ENCODE peak calls at places on chromosome 2, in seven cellular contexts. U is upper lobe of left lung, K is PC-3, A is neural crest cell, G is colonic mucosa, N is sigmoid colon, W is ovary. S is an unnamed sample.

GRCh38 chr2:138948070-138948539 is 167.9 kb upstream of the NXPH2 start:
- DNase-seq in G (no peak), N (no peak), W (no peak), U (no peak), A (no peak), K (peak), S (no peak)

GRCh38 chr2:241857041-241857541 is 1.6 kb downstream of the PDCD1 start:
- DNase-seq in U (no peak), G (no peak), A (no peak), K (no peak), N (peak), W (peak), S (no peak)

GRCh38 chr2:165120740-165121467 is 82.9 kb downstream of the SCN3A start:
- DNase-seq in N (no peak), K (no peak), G (no peak), W (no peak), A (no peak), U (no peak), S (no peak)

GRCh38 chr2:199364153-199364552 is 93.6 kb downstream of the SATB2 start:
- DNase-seq in G (no peak), U (no peak), K (no peak), W (no peak), A (no peak), N (no peak), S (no peak)

GRCh38 chr2:7508220-7508943 is 591.2 kb downstream of the RNF144A start:
- DNase-seq in N (no peak), W (no peak), K (peak), G (no peak), A (no peak), U (no peak), S (no peak)

GRCh38 chr2:156346731-156347130 is 14.2 kb upstream of the NR4A2 start:
- DNase-seq in U (no peak), W (no peak), G (no peak), A (no peak), N (no peak), K (peak), S (no peak)

GRCh38 chr2:119719261-119719627 is 40.2 kb downstream of the TMEM177 start:
- DNase-seq in A (no peak), N (no peak), G (no peak), U (no peak), W (no peak), K (no peak), S (no peak)

GRCh38 chr2:216819766-216820165 is 40.1 kb downstream of the TNP1 start:
- DNase-seq in G (no peak), A (no peak), K (no peak), W (no peak), N (no peak), U (no peak), S (no peak)

GRCh38 chr2:25103287-25103871 is 61.5 kb downstream of the EFR3B start:
- DNase-seq in A (no peak), N (no peak), K (peak), U (no peak), W (no peak), G (no peak), S (no peak)

GRCh38 chr2:24948506-24948905 is 23.2 kb downstream of the DNAJC27 start:
- DNase-seq in N (no peak), G (no peak), W (no peak), A (no peak), K (no peak), U (no peak), S (no peak)

GRCh38 chr2:232926448-232927040 is 56.5 kb downstream of the SNORC start:
- DNase-seq in G (no peak), N (no peak), K (no peak), W (no peak), U (no peak), A (no peak), S (no peak)

GRCh38 chr2:226791056-226791486 is 8.5 kb downstream of the IRS1 start:
- DNase-seq in N (peak), A (no peak), W (no peak), K (no peak), U (no peak), G (peak), S (peak)

GRCh38 chr2:51013060-51013746 is 18.7 kb downstream of the NRXN1 start:
- DNase-seq in U (peak), N (no peak), W (no peak), K (peak), A (no peak), G (peak), S (no peak)

GRCh38 chr2:112958428-112959108 is 19.2 kb upstream of the IL36G start:
- DNase-seq in W (no peak), U (no peak), K (peak), N (no peak), G (peak), A (peak), S (peak)

GRCh38 chr2:109433926-109434325 is 179.8 kb downstream of the SEPTIN10 start:
- DNase-seq in N (no peak), K (no peak), W (no peak), G (no peak), A (no peak), U (no peak), S (no peak)

GRCh38 chr2:159226059-159226461 is 60.4 kb downstream of the WDSUB1 start:
- DNase-seq in U (peak), A (no peak), N (no peak), K (peak), G (no peak), W (no peak), S (no peak)

GRCh38 chr2:31547485-31547884 is 33.3 kb downstream of the SRD5A2 start:
- DNase-seq in N (no peak), W (no peak), K (no peak), U (no peak), A (no peak), G (no peak), S (no peak)

GRCh38 chr2:173545364-173545734 is 190.7 kb downstream of the CDCA7 start:
- DNase-seq in N (no peak), A (no peak), U (no peak), K (peak), W (no peak), G (peak), S (no peak)

GRCh38 chr2:41928593-41928992 is 119.2 kb upstream of the PKDCC start:
- DNase-seq in K (peak), N (no peak), A (no peak), U (no peak), W (no peak), G (no peak), S (no peak)

GRCh38 chr2:20624884-20625485 is 25.9 kb downstream of the HS1BP3 start:
- DNase-seq in K (no peak), N (peak), W (peak), U (no peak), G (no peak), A (no peak), S (no peak)

GRCh38 chr2:128664499-128664971 is 345.9 kb upstream of the HS6ST1 start:
- DNase-seq in A (no peak), K (no peak), W (no peak), G (no peak), N (no peak), U (no peak), S (no peak)

GRCh38 chr2:238146884-238147544 is 8.5 kb downstream of the KLHL30 start:
- DNase-seq in A (no peak), K (no peak), G (no peak), N (no peak), U (no peak), W (no peak), S (no peak)

GRCh38 chr2:160970052-160970846 is 190.0 kb upstream of the TANK start:
- DNase-seq in A (peak), K (peak), N (no peak), W (no peak), U (no peak), G (peak), S (peak)

GRCh38 chr2:71949537-71949798 is 198.2 kb downstream of the CYP26B1 start:
- DNase-seq in K (no peak), W (no peak), N (no peak), A (no peak), U (no peak), G (no peak), S (no peak)

GRCh38 chr2:120625865-120626560 is 109.7 kb upstream of the GLI2 start:
- DNase-seq in K (peak), N (peak), U (peak), A (no peak), W (no peak), G (no peak), S (no peak)

GRCh38 chr2:46813046-46813445 is 102.6 kb downstream of the MCFD2 start:
- DNase-seq in N (peak), G (peak), K (no peak), W (peak), A (no peak), U (no peak), S (no peak)

GRCh38 chr2:70647873-70648481 is 94.4 kb upstream of the TGFA start:
- DNase-seq in U (peak), K (peak), A (peak), N (no peak), G (peak), W (peak), S (peak)

GRCh38 chr2:149355712-149356422 is 25.5 kb downstream of the LYPD6 start:
- DNase-seq in W (no peak), U (no peak), G (peak), K (no peak), N (no peak), A (no peak), S (no peak)

GRCh38 chr2:27249891-27250651 is 12.8 kb downstream of the SLC30A3 start:
- DNase-seq in W (peak), N (no peak), A (peak), G (peak), K (peak), U (peak), S (peak)
- TF ChIP-seq CTCF in W (peak), N (no peak), A (peak), G (peak), K (peak), U (peak), S (peak)

GRCh38 chr2:219297766-219298456 is 11.3 kb downstream of the PTPRN start:
- DNase-seq in N (peak), G (no peak), W (no peak), U (no peak), A (no peak), K (no peak), S (no peak)
- TF ChIP-seq CTCF in N (no peak), G (no peak), W (no peak), U (no peak), A (no peak), K (no peak), S (no peak)

GRCh38 chr2:9768388-9768787 is 74.9 kb upstream of the TAF1B start:
- DNase-seq in K (no peak), A (peak), G (no peak), U (no peak), N (no peak), W (no peak), S (peak)
- TF ChIP-seq CTCF in K (no peak), A (peak), G (peak), U (no peak), N (no peak), W (no peak), S (peak)

DNA sequence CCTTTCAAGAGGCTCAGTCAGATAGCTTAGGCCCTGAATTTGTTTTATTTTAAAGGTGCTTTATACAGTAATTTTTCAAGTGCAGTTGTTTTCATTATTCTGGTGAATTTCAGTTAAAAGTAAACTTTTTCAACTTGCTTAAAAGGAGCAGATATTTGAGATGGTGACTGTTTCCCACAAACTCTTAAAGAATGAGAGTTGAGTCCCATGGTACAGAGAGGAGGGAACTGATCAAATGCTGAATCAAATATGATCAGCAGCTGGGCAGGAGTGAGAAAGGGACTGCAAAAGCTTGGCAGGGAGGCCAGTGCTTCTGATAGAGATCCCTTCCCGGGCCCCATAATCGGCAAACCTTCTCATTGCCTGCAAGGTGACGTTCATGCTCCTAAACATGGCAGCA is 91.2 kb downstream of the KCNS3 start:
- DNase-seq in W (no peak), U (no peak), A (no peak), N (no peak), K (no peak), G (no peak), S (no peak)
- TF ChIP-seq CTCF in W (no peak), U (no peak), A (no peak), N (no peak), K (no peak), G (no peak), S (no peak)

DNA sequence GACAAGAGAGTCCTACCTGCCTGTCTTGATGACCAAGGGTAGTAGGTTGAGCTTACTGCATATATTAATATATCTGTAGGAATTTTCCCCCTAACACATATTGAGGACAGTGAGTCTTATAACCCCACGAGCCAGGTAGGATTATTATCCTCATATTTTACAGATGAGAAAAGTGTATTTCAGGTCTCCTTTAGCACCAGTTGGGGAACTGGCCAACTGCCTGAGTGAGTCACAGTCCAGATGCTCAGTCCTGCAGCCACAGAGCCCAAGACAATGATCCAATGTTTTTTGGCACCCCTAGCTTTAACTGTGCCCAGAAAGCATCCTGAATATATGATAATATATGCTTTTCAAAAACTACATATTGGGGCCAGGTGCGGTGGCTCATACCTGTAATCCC is 30.8 kb upstream of the GLS start:
- DNase-seq in A (no peak), W (no peak), N (no peak), U (no peak), K (peak), G (no peak), S (no peak)
- TF ChIP-seq CTCF in A (no peak), W (no peak), N (no peak), U (no peak), K (no peak), G (no peak), S (no peak)

DNA sequence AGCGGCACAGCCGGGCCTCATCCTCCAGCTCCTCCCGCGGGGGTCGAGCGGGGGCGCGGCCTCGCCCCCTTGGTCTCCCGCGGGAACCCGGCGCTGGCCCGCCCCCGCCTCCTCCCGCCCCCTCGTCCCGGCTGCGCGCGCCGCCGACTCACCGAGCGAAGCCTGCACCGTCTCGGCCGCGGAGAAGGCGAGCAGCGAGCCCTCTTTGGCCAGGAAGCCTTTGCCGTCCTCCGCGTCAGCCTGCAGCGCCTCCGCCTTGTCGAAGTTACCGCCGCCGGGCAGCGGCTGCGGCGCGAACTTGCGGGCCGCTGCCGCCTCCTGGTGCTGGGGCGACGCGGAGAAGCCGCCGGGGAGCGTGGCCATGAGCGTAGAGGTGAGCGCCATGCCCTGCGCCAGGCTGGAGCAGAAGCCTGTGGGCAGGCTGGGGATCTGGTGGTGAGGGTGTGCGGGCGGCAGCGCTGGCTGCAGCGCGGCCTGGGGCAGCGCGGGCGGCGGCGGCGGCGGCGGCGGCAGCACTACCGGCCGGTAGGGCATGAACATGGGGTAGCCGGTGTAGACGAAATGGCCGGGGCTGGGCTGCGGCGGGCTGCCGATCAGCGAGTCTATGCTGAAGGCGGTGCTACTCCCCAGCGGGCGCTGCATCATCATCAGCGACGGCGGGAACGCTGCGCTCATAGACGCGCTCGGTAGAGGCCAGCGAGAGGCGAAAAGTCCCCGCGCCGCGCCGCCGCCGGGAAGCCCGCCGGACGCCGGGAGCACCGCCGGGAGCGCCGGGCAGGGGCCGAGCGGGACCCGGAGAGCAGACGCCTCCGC is 683 bp downstream of the GBX2 start:
- DNase-seq in U (no peak), N (no peak), W (no peak), K (peak), G (no peak), A (no peak), S (peak)
- TF ChIP-seq CTCF in U (no peak), N (no peak), W (no peak), K (peak), G (no peak), A (peak), S (no peak)

GRCh38 chr2:43898134-43898957 is 59.6 kb downstream of the ABCG8 start:
- DNase-seq in U (peak), N (no peak), G (peak), W (no peak), A (peak), K (no peak), S (peak)
- TF ChIP-seq CTCF in U (no peak), N (no peak), G (peak), W (no peak), A (peak), K (peak), S (no peak)

GRCh38 chr2:27489118-27489497 is 435 bp downstream of the IFT172 start:
- DNase-seq in W (no peak), A (no peak), U (no peak), G (peak), N (no peak), K (no peak), S (peak)
- TF ChIP-seq CTCF in W (no peak), A (no peak), U (no peak), G (no peak), N (no peak), K (no peak), S (no peak)